ENCODE peak calls at places on chromosomes 5 and 9, in ten cellular contexts. K is CD8-positive, alpha-beta memory T cell; F is CD4-positive, alpha-beta memory T cell; R is lung; J is lower lobe of right lung; V is aorta; N is RWPE1; Z is CD8-positive, alpha-beta T cell; W is neural progenitor cell; B is heart left ventricle. E is an unnamed sample.

GRCh38 chr9:12723409-12724028 is 30.3 kb downstream of the TYRP1 start:
- DNase-seq in K (no peak), F (no peak), R (no peak), J (no peak), V (no peak), N (no peak), Z (no peak), W (no peak), B (no peak), E (no peak)

GRCh38 chr5:171633776-171634470 is 151.7 kb upstream of the SMIM23 start:
- DNase-seq in K (no peak), F (no peak), R (no peak), J (no peak), V (no peak), N (no peak), Z (no peak), W (no peak), B (no peak), E (no peak)

GRCh38 chr5:9401786-9402472 is 143.9 kb downstream of the SEMA5A start:
- DNase-seq in K (no peak), F (no peak), R (no peak), J (no peak), V (no peak), N (no peak), Z (no peak), W (no peak), B (no peak), E (no peak)

GRCh38 chr5:8340739-8341344 is 471.9 kb downstream of the MTRR start:
- DNase-seq in K (no peak), F (no peak), R (no peak), J (no peak), V (no peak), N (no peak), Z (no peak), W (peak), B (no peak), E (no peak)

GRCh38 chr5:105033642-105034217 is 1471.1 kb upstream of the NUDT12 start:
- DNase-seq in K (no peak), F (no peak), R (no peak), J (no peak), V (no peak), N (no peak), Z (no peak), W (no peak), B (no peak), E (no peak)

GRCh38 chr5:94888674-94889073 is 270.2 kb downstream of the SLF1 start:
- DNase-seq in K (no peak), F (no peak), R (no peak), J (no peak), V (no peak), N (no peak), Z (no peak), W (no peak), B (no peak), E (no peak)

GRCh38 chr5:995318-995717 is 13.3 kb upstream of the NKD2 start:
- DNase-seq in K (no peak), F (no peak), R (no peak), J (no peak), V (peak), N (no peak), Z (no peak), W (no peak), B (no peak), E (no peak)

GRCh38 chr9:136051568-136052432 is 43.3 kb downstream of the NACC2 start:
- DNase-seq in K (no peak), F (no peak), R (peak), J (peak), V (peak), N (peak), Z (no peak), W (peak), B (no peak), E (peak)

GRCh38 chr9:127919253-127919815 is 2.5 kb upstream of the ST6GALNAC4 start:
- DNase-seq in K (no peak), F (no peak), R (peak), J (peak), V (peak), N (peak), Z (no peak), W (no peak), B (peak), E (no peak)

GRCh38 chr5:143119301-143119769 is 284.2 kb downstream of the NR3C1 start:
- DNase-seq in K (no peak), F (no peak), R (no peak), J (no peak), V (no peak), N (no peak), Z (no peak), W (no peak), B (no peak), E (no peak)

GRCh38 chr5:55344392-55344992 is 36.7 kb downstream of the MTREX start:
- DNase-seq in K (peak), F (peak), R (peak), J (no peak), V (no peak), N (peak), Z (peak), W (peak), B (peak), E (peak)

GRCh38 chr5:2797160-2797559 is 45.7 kb upstream of the IRX2 start:
- DNase-seq in K (no peak), F (no peak), R (no peak), J (no peak), V (no peak), N (no peak), Z (no peak), W (no peak), B (no peak), E (no peak)

GRCh38 chr5:65144136-65144871 is 337.4 kb downstream of the ADAMTS6 start:
- DNase-seq in K (no peak), F (no peak), R (no peak), J (no peak), V (no peak), N (no peak), Z (no peak), W (no peak), B (no peak), E (no peak)

GRCh38 chr5:150033334-150033733 is 32.8 kb downstream of the HMGXB3 start:
- DNase-seq in K (no peak), F (no peak), R (no peak), J (no peak), V (no peak), N (no peak), Z (no peak), W (no peak), B (no peak), E (no peak)

GRCh38 chr5:150035139-150035893 is 34.8 kb downstream of the HMGXB3 start:
- DNase-seq in K (no peak), F (no peak), R (no peak), J (no peak), V (no peak), N (no peak), Z (no peak), W (no peak), B (no peak), E (no peak)

GRCh38 chr5:150038547-150038946 is 38.0 kb downstream of the HMGXB3 start:
- DNase-seq in K (no peak), F (no peak), R (no peak), J (no peak), V (no peak), N (no peak), Z (no peak), W (no peak), B (no peak), E (no peak)

GRCh38 chr5:150034677-150035076 is 34.1 kb downstream of the HMGXB3 start:
- DNase-seq in K (no peak), F (no peak), R (no peak), J (no peak), V (no peak), N (no peak), Z (no peak), W (no peak), B (no peak), E (no peak)

GRCh38 chr5:150036513-150036912 is 36.0 kb downstream of the HMGXB3 start:
- DNase-seq in K (no peak), F (no peak), R (no peak), J (no peak), V (no peak), N (peak), Z (no peak), W (no peak), B (no peak), E (no peak)
- H3K27ac ChIP-seq in K (no peak), F (no peak), R (no peak), J (no peak), V (no peak), N (peak), Z (no peak), W (no peak), B (peak), E (no peak)

GRCh38 chr9:124139001-124139400 is 118.7 kb upstream of the NEK6 start:
- DNase-seq in K (no peak), F (no peak), R (no peak), J (no peak), V (no peak), N (no peak), Z (no peak), W (no peak), B (no peak), E (no peak)

GRCh38 chr9:124134526-124134925 is 123.0 kb downstream of the LHX2 start:
- DNase-seq in K (no peak), F (no peak), R (no peak), J (no peak), V (no peak), N (no peak), Z (no peak), W (no peak), B (no peak), E (no peak)

GRCh38 chr9:124137944-124138335 is 119.8 kb upstream of the NEK6 start:
- DNase-seq in K (no peak), F (no peak), R (no peak), J (no peak), V (no peak), N (no peak), Z (no peak), W (no peak), B (no peak), E (no peak)

GRCh38 chr9:124135813-124136365 is 121.9 kb upstream of the NEK6 start:
- DNase-seq in K (no peak), F (no peak), R (no peak), J (no peak), V (no peak), N (no peak), Z (no peak), W (no peak), B (no peak), E (no peak)

GRCh38 chr9:124137009-124137943 is 120.5 kb upstream of the NEK6 start:
- DNase-seq in K (no peak), F (no peak), R (no peak), J (no peak), V (no peak), N (no peak), Z (no peak), W (no peak), B (no peak), E (no peak)
- H3K27ac ChIP-seq in K (no peak), F (no peak), R (no peak), J (no peak), V (no peak), N (no peak), Z (no peak), W (no peak), B (no peak), E (no peak)

DNA sequence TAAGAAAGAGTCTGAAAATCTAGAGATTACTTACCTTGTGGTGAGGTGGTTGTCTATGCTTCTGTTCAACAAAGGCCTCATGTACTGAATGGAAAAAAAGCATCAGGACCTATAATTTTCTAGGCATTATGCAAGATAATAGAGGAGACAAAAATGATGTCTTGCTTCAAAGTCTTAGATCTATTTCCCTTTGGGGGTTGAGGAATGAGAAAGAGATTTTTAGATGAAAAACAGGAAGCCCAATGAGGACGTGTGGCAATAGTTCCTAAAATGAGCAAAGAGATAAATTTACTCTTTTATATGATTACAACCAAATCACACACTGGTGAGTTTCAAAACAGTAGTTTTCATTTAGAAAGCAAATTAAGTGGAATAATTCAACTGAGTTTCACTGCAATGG is 99.5 kb downstream of the GHR start:
- DNase-seq in K (no peak), F (no peak), R (no peak), J (no peak), V (no peak), N (no peak), Z (no peak), W (no peak), B (no peak), E (no peak)
- H3K27ac ChIP-seq in K (no peak), F (no peak), R (no peak), J (no peak), V (no peak), N (no peak), Z (no peak), W (no peak), B (no peak), E (no peak)

DNA sequence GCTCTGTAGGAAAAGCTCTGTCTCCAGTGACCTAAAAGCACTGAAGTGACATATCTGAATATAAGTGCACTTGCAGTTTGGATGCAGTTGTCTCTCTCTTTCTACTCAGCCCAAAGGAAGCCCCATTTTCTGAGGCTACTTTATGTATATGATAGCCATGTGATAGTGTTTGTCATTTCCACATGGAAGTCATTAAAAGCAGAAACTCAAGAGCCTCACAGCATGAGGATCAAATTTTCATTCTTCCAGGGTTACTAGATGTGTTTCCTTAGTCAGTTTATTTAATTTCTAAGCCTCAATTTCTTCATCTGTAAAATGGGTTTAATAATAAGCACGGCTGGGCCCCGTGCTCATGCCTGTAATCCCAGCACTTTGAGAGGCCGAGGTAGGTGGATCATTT is 36.7 kb downstream of the RNF44 start:
- DNase-seq in K (no peak), F (no peak), R (no peak), J (no peak), V (no peak), N (no peak), Z (no peak), W (no peak), B (no peak), E (no peak)
- H3K27ac ChIP-seq in K (no peak), F (no peak), R (no peak), J (no peak), V (no peak), N (peak), Z (no peak), W (no peak), B (no peak), E (no peak)

DNA sequence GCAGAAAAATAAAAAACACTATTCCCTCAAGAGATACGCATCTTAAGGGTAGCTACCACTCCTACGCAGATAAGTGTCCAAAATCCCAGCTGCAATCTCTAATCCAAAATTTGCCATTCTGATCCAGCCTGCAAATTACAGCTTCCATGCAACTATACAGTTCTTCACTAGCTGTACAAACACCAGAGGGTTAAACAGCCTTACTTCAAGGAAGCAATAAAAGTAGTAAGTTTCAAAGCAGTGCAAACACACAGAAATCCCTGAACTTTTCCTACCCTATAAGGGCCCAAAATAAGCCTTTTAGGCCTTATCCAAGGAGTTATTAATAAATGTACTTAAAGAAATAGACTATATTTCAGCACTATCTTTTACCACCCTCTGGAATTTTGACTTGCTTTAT is 39.5 kb downstream of the PWWP2A start:
- DNase-seq in K (no peak), F (no peak), R (no peak), J (no peak), V (no peak), N (no peak), Z (no peak), W (no peak), B (no peak), E (no peak)
- H3K27ac ChIP-seq in K (no peak), F (no peak), R (no peak), J (no peak), V (no peak), N (no peak), Z (no peak), W (no peak), B (no peak), E (no peak)

E was measured in caudate nucleus.